ENCODE peak calls at places on chromosome 2, in four cellular contexts. One of them, this sample, is unnamed.

GRCh38 chr2:38892819-38893218 is 3.1 kb downstream of the ARHGEF33 start:
- DNase-seq in IMR-90: peak
- DNase-seq in H1: no peak
- DNase-seq in mesendoderm: peak
- DNase-seq in this sample: no peak

GRCh38 chr2:105741617-105742016 is 3.1 kb upstream of the NCK2 start:
- DNase-seq in IMR-90: no peak
- DNase-seq in H1: no peak
- DNase-seq in mesendoderm: no peak
- DNase-seq in this sample: no peak

GRCh38 chr2:230106771-230107170 is 38.0 kb upstream of the SLC16A14 start:
- DNase-seq in IMR-90: no peak
- DNase-seq in H1: no peak
- DNase-seq in mesendoderm: no peak
- DNase-seq in this sample: no peak

GRCh38 chr2:75602724-75603342 is 42.1 kb upstream of the EVA1A start:
- DNase-seq in IMR-90: peak
- DNase-seq in H1: no peak
- DNase-seq in mesendoderm: no peak
- DNase-seq in this sample: no peak

GRCh38 chr2:189549440-189549832 is 31.1 kb downstream of the SLC40A1 start:
- DNase-seq in IMR-90: peak
- DNase-seq in H1: no peak
- DNase-seq in mesendoderm: no peak
- DNase-seq in this sample: no peak

GRCh38 chr2:54522624-54523281 is 66.6 kb downstream of the SPTBN1 start:
- DNase-seq in IMR-90: peak
- DNase-seq in H1: peak
- DNase-seq in mesendoderm: peak
- DNase-seq in this sample: peak

GRCh38 chr2:168120310-168120709 is 127.1 kb downstream of the STK39 start:
- DNase-seq in IMR-90: no peak
- DNase-seq in H1: no peak
- DNase-seq in mesendoderm: no peak
- DNase-seq in this sample: no peak

GRCh38 chr2:193154076-193154475 is 959.3 kb upstream of the TMEFF2 start:
- DNase-seq in IMR-90: no peak
- DNase-seq in H1: no peak
- DNase-seq in mesendoderm: no peak
- DNase-seq in this sample: no peak

GRCh38 chr2:228688007-228688645 is 506.6 kb upstream of the SPHKAP start:
- DNase-seq in IMR-90: peak
- DNase-seq in H1: no peak
- DNase-seq in mesendoderm: no peak
- DNase-seq in this sample: no peak

GRCh38 chr2:54106631-54107454 is 8.6 kb upstream of the ACYP2 start:
- DNase-seq in IMR-90: peak
- DNase-seq in H1: no peak
- DNase-seq in mesendoderm: peak
- DNase-seq in this sample: no peak

GRCh38 chr2:168550670-168551069 is 94.6 kb downstream of the CERS6 start:
- DNase-seq in IMR-90: no peak
- DNase-seq in H1: peak
- DNase-seq in mesendoderm: peak
- DNase-seq in this sample: peak

GRCh38 chr2:220708366-220708765 is 863.7 kb downstream of the EPHA4 start:
- DNase-seq in IMR-90: peak
- DNase-seq in H1: no peak
- DNase-seq in mesendoderm: no peak
- DNase-seq in this sample: no peak

GRCh38 chr2:183224933-183225332 is 100.7 kb downstream of the NUP35 start:
- DNase-seq in IMR-90: peak
- DNase-seq in H1: no peak
- DNase-seq in mesendoderm: no peak
- DNase-seq in this sample: no peak

GRCh38 chr2:206984206-206984605 is 44.9 kb downstream of the CPO start:
- DNase-seq in IMR-90: peak
- DNase-seq in H1: no peak
- DNase-seq in mesendoderm: no peak
- DNase-seq in this sample: no peak

GRCh38 chr2:111030271-111030891 is 90.3 kb upstream of the BCL2L11 start:
- DNase-seq in IMR-90: no peak
- DNase-seq in H1: no peak
- DNase-seq in mesendoderm: no peak
- DNase-seq in this sample: no peak

GRCh38 chr2:166278856-166279255 is 96.9 kb downstream of the SCN9A start:
- DNase-seq in IMR-90: no peak
- DNase-seq in H1: no peak
- DNase-seq in mesendoderm: no peak
- DNase-seq in this sample: no peak

GRCh38 chr2:164655750-164656149 is 34.5 kb upstream of the GRB14 start:
- DNase-seq in IMR-90: no peak
- DNase-seq in H1: no peak
- DNase-seq in mesendoderm: peak
- DNase-seq in this sample: no peak

GRCh38 chr2:10052216-10052615 is 8.9 kb downstream of the KLF11 start:
- DNase-seq in IMR-90: no peak
- DNase-seq in H1: no peak
- DNase-seq in mesendoderm: no peak
- DNase-seq in this sample: no peak

GRCh38 chr2:30629866-30630265 is 177.4 kb downstream of the CAPN13 start:
- DNase-seq in IMR-90: peak
- DNase-seq in H1: no peak
- DNase-seq in mesendoderm: peak
- DNase-seq in this sample: no peak
- H2BK120ac ChIP-seq in IMR-90: no peak
- H2BK120ac ChIP-seq in H1: no peak
- H2BK120ac ChIP-seq in mesendoderm: no peak
- H2BK120ac ChIP-seq in this sample: no peak

DNA sequence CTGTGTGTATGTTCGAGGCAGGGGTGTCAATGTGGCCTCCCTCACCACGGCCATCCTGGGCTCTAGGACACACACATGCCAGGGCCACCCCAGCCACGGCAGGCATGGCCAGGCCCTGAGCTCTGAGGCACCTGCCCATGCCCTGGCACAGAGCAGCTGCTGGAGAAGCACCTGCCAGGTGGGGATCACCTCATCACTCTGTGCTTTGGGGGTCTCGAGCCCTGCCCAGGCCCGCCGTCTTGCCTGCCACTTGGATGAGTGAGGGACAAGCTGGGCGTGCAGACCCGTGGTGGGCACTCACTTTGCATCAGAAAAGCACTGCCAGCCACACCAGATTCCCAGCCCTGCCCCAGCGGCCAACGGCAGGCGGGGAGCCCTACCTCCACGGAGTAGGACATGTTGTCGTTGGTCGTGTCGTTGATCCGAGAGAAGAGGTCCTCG is 33.1 kb downstream of the KIF1A start:
- DNase-seq in IMR-90: no peak
- DNase-seq in H1: no peak
- DNase-seq in mesendoderm: no peak
- DNase-seq in this sample: no peak
- H4K5ac ChIP-seq in IMR-90: no peak
- H4K5ac ChIP-seq in H1: no peak
- H4K5ac ChIP-seq in mesendoderm: no peak
- H4K5ac ChIP-seq in this sample: no peak

GRCh38 chr2:151828143-151828889 is at the start of gene ARL5A:
- DNase-seq in IMR-90: peak
- DNase-seq in H1: peak
- DNase-seq in mesendoderm: peak
- DNase-seq in this sample: peak
- H2BK120ac ChIP-seq in IMR-90: peak
- H2BK120ac ChIP-seq in H1: no peak
- H2BK120ac ChIP-seq in mesendoderm: no peak
- H2BK120ac ChIP-seq in this sample: no peak

GRCh38 chr2:1496394-1496821 is 83.1 kb downstream of the TPO start:
- DNase-seq in IMR-90: no peak
- DNase-seq in H1: no peak
- DNase-seq in mesendoderm: no peak
- DNase-seq in this sample: no peak
- H4K5ac ChIP-seq in IMR-90: no peak
- H4K5ac ChIP-seq in H1: no peak
- H4K5ac ChIP-seq in mesendoderm: no peak
- H4K5ac ChIP-seq in this sample: no peak

GRCh38 chr2:127810156-127810636 is 775 bp downstream of the WDR33 start:
- DNase-seq in IMR-90: peak
- DNase-seq in H1: no peak
- DNase-seq in mesendoderm: peak
- DNase-seq in this sample: no peak
- H2BK120ac ChIP-seq in IMR-90: peak
- H2BK120ac ChIP-seq in H1: no peak
- H2BK120ac ChIP-seq in mesendoderm: no peak
- H2BK120ac ChIP-seq in this sample: no peak

GRCh38 chr2:100031604-100032003 is 110.8 kb downstream of the AFF3 start:
- DNase-seq in IMR-90: no peak
- DNase-seq in H1: no peak
- DNase-seq in mesendoderm: no peak
- DNase-seq in this sample: no peak
- H4K5ac ChIP-seq in IMR-90: no peak
- H4K5ac ChIP-seq in H1: no peak
- H4K5ac ChIP-seq in mesendoderm: no peak
- H4K5ac ChIP-seq in this sample: no peak

GRCh38 chr2:238158807-238159539 is at the start of gene ERFE:
- DNase-seq in IMR-90: peak
- DNase-seq in H1: no peak
- DNase-seq in mesendoderm: peak
- DNase-seq in this sample: peak
- H2BK120ac ChIP-seq in IMR-90: peak
- H2BK120ac ChIP-seq in H1: no peak
- H2BK120ac ChIP-seq in mesendoderm: no peak
- H2BK120ac ChIP-seq in this sample: no peak